ENCODE peak calls at places on chromosomes 1 and 21, in six cellular contexts. N is HepG2, P is SK-N-SH, S is HCT116, H is T47D, L is GM12878. D is an unnamed sample.
A peak's percentile ranks its signal among the peaks of the same experiment; 100 is the strongest.

GRCh38 chr1:109769335-109770078 is 5.8 kb upstream of the EPS8L3 start:
- DNase-seq in N (no peak), P (no peak), S (no peak), H (no peak), L (no peak), D (no peak)

GRCh38 chr1:216024546-216024945 is 398.7 kb downstream of the USH2A start:
- DNase-seq in N (no peak), P (no peak), S (no peak), H (no peak), L (no peak), D (no peak)

GRCh38 chr1:234589854-234590620 is 19.9 kb downstream of the IRF2BP2 start:
- DNase-seq in N (no peak), P (peak; percentile 39), S (no peak), H (peak; percentile 63), L (no peak), D (no peak)

GRCh38 chr1:9475061-9475627 is 64.1 kb upstream of the SLC25A33 start:
- DNase-seq in N (no peak), P (peak; percentile 3), S (no peak), H (no peak), L (no peak), D (no peak)

GRCh38 chr1:9066945-9067807 is 2.3 kb downstream of the SLC2A5 start:
- DNase-seq in N (peak; percentile 31), P (no peak), S (no peak), H (no peak), L (no peak), D (no peak)

GRCh38 chr21:44890961-44891541 is 17.6 kb upstream of the PTTG1IP start:
- DNase-seq in N (no peak), P (no peak), S (no peak), H (no peak), L (no peak), D (no peak)

GRCh38 chr21:42006765-42007164 is 3.4 kb downstream of the ZBTB21 start:
- DNase-seq in N (no peak), P (no peak), S (no peak), H (no peak), L (no peak), D (no peak)

GRCh38 chr1:33148615-33149014 is 33.2 kb downstream of the TRIM62 start:
- DNase-seq in N (no peak), P (no peak), S (no peak), H (no peak), L (no peak), D (no peak)

GRCh38 chr1:210236840-210237409 is 4.3 kb downstream of the SERTAD4 start:
- DNase-seq in N (no peak), P (no peak), S (no peak), H (no peak), L (no peak), D (no peak)

GRCh38 chr1:172719694-172720138 is 60.8 kb downstream of the FASLG start:
- DNase-seq in N (peak; percentile 44), P (peak; percentile 57), S (peak; percentile 39), H (peak; percentile 74), L (no peak), D (no peak)

GRCh38 chr1:161189036-161189435 is 9.8 kb downstream of the ADAMTS4 start:
- DNase-seq in N (no peak), P (no peak), S (no peak), H (no peak), L (no peak), D (no peak)

GRCh38 chr1:27536767-27537166 is 46.8 kb upstream of the WASF2 start:
- DNase-seq in N (no peak), P (peak; percentile 93), S (no peak), H (no peak), L (no peak), D (no peak)

GRCh38 chr1:234770031-234770795 is 160.2 kb upstream of the IRF2BP2 start:
- DNase-seq in N (no peak), P (peak; percentile 90), S (no peak), H (no peak), L (no peak), D (no peak)

GRCh38 chr21:34715518-34715917 is 46.7 kb downstream of the CLIC6 start:
- DNase-seq in N (no peak), P (no peak), S (no peak), H (no peak), L (no peak), D (no peak)

GRCh38 chr1:119947468-119947867 is 51.2 kb upstream of the ADAM30 start:
- DNase-seq in N (no peak), P (no peak), S (no peak), H (no peak), L (no peak), D (no peak)

GRCh38 chr1:39754026-39754569 is 15.4 kb downstream of the PPIE start:
- DNase-seq in N (no peak), P (no peak), S (no peak), H (no peak), L (no peak), D (no peak)

GRCh38 chr1:22520871-22521270 is 42.4 kb upstream of the EPHA8 start:
- DNase-seq in N (no peak), P (no peak), S (no peak), H (no peak), L (no peak), D (no peak)

GRCh38 chr1:54850082-54850730 is 36.8 kb downstream of the DHCR24 start:
- DNase-seq in N (no peak), P (no peak), S (no peak), H (no peak), L (no peak), D (no peak)

GRCh38 chr1:234605983-234606730 is 3.8 kb downstream of the IRF2BP2 start:
- DNase-seq in N (peak; percentile 74), P (no peak), S (no peak), H (peak; percentile 84), L (no peak), D (no peak)

GRCh38 chr1:233480198-233480597 is 133.7 kb upstream of the KCNK1 start:
- DNase-seq in N (no peak), P (no peak), S (no peak), H (no peak), L (no peak), D (no peak)

GRCh38 chr1:22277662-22278061 is 134.8 kb upstream of the WNT4 start:
- DNase-seq in N (no peak), P (no peak), S (no peak), H (no peak), L (no peak), D (no peak)

GRCh38 chr1:205812271-205812877 is 624 bp downstream of the SLC41A1 start:
- DNase-seq in N (no peak), P (peak; percentile 82), S (no peak), H (peak; percentile 7), L (no peak), D (no peak)

GRCh38 chr1:107620753-107621152 is 344.2 kb downstream of the VAV3 start:
- DNase-seq in N (no peak), P (no peak), S (no peak), H (no peak), L (no peak), D (no peak)

DNA sequence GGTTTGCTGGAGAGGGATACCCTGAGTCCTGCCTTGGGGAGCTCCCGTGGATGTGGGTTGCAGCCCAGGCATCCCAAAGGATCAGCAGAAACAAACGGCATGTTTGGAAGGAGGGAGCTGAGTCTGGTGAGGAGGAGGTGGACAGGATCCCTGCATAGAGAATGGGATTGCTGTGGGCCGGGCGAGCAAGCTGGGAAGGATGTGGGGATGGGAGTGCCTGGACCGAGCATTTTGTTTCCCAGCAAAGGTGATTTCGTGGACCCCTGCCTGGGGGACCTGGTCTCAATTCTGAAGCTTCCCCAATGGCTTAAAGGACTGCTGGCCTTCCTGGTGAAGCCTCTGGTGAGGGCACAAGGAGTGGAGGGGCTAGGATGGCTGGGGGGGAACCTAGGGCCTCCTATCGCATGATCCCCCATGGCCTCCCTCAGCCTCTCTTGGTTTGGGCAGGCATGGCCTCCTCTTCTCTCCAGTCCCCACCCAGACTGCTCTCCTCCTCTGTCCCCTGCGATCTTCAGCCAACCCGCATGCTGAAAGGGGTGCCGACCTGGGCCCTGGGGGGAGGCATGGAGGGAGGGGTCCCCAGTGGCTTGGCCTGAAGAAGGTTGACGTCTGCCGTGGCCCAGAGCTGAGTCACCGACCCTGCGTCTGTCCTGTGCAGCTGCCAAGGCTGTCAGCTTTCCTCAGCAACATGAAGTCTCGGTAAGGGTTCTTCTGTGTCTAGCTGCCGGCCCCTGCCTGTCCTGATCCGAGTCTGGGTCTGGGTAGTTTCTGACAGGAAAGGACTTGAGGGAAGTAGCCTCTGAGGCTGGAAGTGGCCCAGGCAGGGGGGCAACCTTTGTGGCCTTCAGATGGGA is 16.3 kb downstream of the FAAH start:
- DNase-seq in N (no peak), P (no peak), S (no peak), H (no peak), L (no peak), D (no peak)
- TF ChIP-seq JUND in N (no peak), P (no peak), S (no peak), H (no peak), L (no peak), D (no peak)

DNA sequence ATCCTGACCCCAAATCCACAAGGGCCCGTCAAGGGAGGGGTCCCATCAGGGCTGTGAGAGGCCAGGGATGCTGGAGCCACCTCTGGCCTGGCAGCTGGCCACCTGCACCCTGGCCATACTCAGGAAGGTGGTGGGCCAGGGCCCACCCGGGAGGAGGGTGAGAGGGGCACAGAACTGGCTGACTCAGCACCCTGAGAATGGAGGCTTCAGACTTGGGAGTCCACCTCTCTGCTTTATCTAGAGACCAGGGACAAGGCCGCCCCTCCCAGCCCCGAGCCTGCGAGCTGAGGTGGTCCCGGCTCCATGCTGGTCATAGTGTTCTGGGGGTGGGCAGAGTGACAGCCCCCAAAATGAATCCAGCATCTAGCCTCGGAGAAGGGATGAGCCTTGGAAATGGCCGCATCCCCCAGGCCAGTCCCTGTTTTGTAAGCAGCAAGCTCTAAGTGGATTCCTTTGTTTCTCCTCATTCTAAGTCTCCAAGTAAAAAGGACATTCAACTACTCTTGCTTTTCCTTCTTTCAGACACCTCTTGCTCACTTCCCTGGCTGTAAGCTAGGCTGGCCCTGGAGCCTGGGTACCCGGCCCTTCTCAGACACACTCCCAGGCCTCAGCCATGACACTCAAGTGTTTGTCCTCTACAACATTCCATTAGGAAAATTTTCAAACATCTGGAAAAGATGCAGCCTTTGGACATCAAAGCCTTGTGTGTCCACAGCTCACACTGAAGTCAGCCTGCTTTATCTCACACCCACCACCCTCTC is 12.3 kb downstream of the WNT3A start:
- DNase-seq in N (no peak), P (no peak), S (no peak), H (no peak), L (no peak), D (no peak)
- TF ChIP-seq JUND in N (no peak), P (no peak), S (no peak), H (no peak), L (no peak), D (no peak)

GRCh38 chr1:164719676-164720075 is 160.7 kb downstream of the PBX1 start:
- DNase-seq in N (no peak), P (no peak), S (no peak), H (peak; percentile 80), L (no peak), D (no peak)
- TF ChIP-seq JUND in N (no peak), P (no peak), S (no peak), H (no peak), L (no peak), D (no peak)

GRCh38 chr1:220338759-220339158 is 66.5 kb upstream of the RAB3GAP2 start:
- DNase-seq in N (no peak), P (no peak), S (no peak), H (no peak), L (no peak), D (no peak)

GRCh38 chr1:220336391-220337065 is 64.3 kb upstream of the RAB3GAP2 start:
- DNase-seq in N (no peak), P (no peak), S (no peak), H (peak; percentile 61), L (no peak), D (no peak)

GRCh38 chr1:220339581-220339980 is 67.3 kb upstream of the RAB3GAP2 start:
- DNase-seq in N (no peak), P (no peak), S (no peak), H (peak; percentile 34), L (no peak), D (no peak)

GRCh38 chr1:220331318-220331717 is 59.1 kb upstream of the RAB3GAP2 start:
- DNase-seq in N (no peak), P (no peak), S (no peak), H (no peak), L (no peak), D (no peak)

GRCh38 chr1:220335668-220336067 is 63.4 kb upstream of the RAB3GAP2 start:
- DNase-seq in N (no peak), P (no peak), S (no peak), H (peak; percentile 93), L (no peak), D (no peak)
- TF ChIP-seq JUND in N (no peak), P (no peak), S (no peak), H (peak; percentile 37), L (no peak), D (no peak)

D was measured in H1.